ENCODE peak calls at places on chromosomes 11 and 22, in seven cellular contexts. N is natural killer cell; M is IMR-90; B is CD8-positive, alpha-beta T cell; L is heart right ventricle; Z is astrocyte of the spinal cord; J is choroid plexus epithelial cell. I is an unnamed sample.

GRCh38 chr11:58465690-58466089 is 23.7 kb upstream of the OR5B12 start:
- DNase-seq in N (no peak), M (no peak), B (no peak), L (no peak), Z (no peak), J (no peak), I (no peak)

GRCh38 chr11:75768909-75769771 is 562 bp downstream of the DGAT2 start:
- DNase-seq in N (no peak), M (no peak), B (no peak), L (no peak), Z (no peak), J (no peak), I (no peak)

GRCh38 chr22:19873138-19873959 is 18.7 kb upstream of the GNB1L start:
- DNase-seq in N (no peak), M (no peak), B (peak), L (no peak), Z (no peak), J (no peak), I (no peak)

GRCh38 chr11:2116680-2117079 is 22.5 kb downstream of the IGF2 start:
- DNase-seq in N (no peak), M (no peak), B (no peak), L (no peak), Z (no peak), J (no peak), I (no peak)

GRCh38 chr11:75351541-75352416 is at the start of gene ARRB1:
- DNase-seq in N (peak), M (no peak), B (peak), L (peak), Z (no peak), J (peak), I (peak)

GRCh38 chr22:22933807-22934542 is 46.4 kb downstream of the IGLL5 start:
- DNase-seq in N (no peak), M (no peak), B (no peak), L (no peak), Z (no peak), J (no peak), I (no peak)

GRCh38 chr11:69149646-69150045 is 6.1 kb upstream of the SMIM38 start:
- DNase-seq in N (no peak), M (no peak), B (no peak), L (no peak), Z (no peak), J (no peak), I (no peak)

GRCh38 chr11:46248270-46249102 is 29.0 kb upstream of the CREB3L1 start:
- DNase-seq in N (no peak), M (peak), B (no peak), L (no peak), Z (peak), J (peak), I (no peak)

GRCh38 chr11:65417221-65417701 is 5.3 kb upstream of the NEAT1 start:
- DNase-seq in N (no peak), M (no peak), B (peak), L (peak), Z (no peak), J (no peak), I (no peak)

GRCh38 chr11:130874396-130874795 is 41.9 kb downstream of the SNX19 start:
- DNase-seq in N (no peak), M (peak), B (no peak), L (no peak), Z (peak), J (peak), I (no peak)

GRCh38 chr11:123062892-123063395 is 1.0 kb upstream of the HSPA8 start:
- DNase-seq in N (no peak), M (peak), B (no peak), L (no peak), Z (no peak), J (peak), I (no peak)

GRCh38 chr22:40401532-40401931 is 31.1 kb downstream of the SGSM3 start:
- DNase-seq in N (peak), M (no peak), B (peak), L (no peak), Z (no peak), J (no peak), I (no peak)

GRCh38 chr22:36010090-36010489 is 18.5 kb downstream of the RBFOX2 start:
- DNase-seq in N (no peak), M (no peak), B (no peak), L (no peak), Z (no peak), J (no peak), I (no peak)

GRCh38 chr11:3341298-3341697 is 37.6 kb downstream of the ZNF195 start:
- DNase-seq in N (peak), M (no peak), B (peak), L (peak), Z (peak), J (peak), I (peak)

GRCh38 chr11:120556841-120557240 is 45.3 kb downstream of the GRIK4 start:
- DNase-seq in N (no peak), M (no peak), B (no peak), L (no peak), Z (no peak), J (no peak), I (no peak)

GRCh38 chr22:42791721-42792452 is 65.2 kb downstream of the ARFGAP3 start:
- DNase-seq in N (no peak), M (no peak), B (no peak), L (peak), Z (no peak), J (no peak), I (no peak)

GRCh38 chr11:60870276-60870675 is 2.9 kb downstream of the ZP1 start:
- DNase-seq in N (no peak), M (no peak), B (no peak), L (no peak), Z (no peak), J (no peak), I (no peak)

GRCh38 chr11:102613455-102613854 is 11.7 kb downstream of the MMP20 start:
- DNase-seq in N (no peak), M (no peak), B (no peak), L (no peak), Z (no peak), J (no peak), I (no peak)

GRCh38 chr11:13923716-13924650 is 38.5 kb upstream of the SPON1 start:
- DNase-seq in N (no peak), M (no peak), B (peak), L (no peak), Z (no peak), J (no peak), I (no peak)

GRCh38 chr22:24706050-24706449 is 68.5 kb downstream of the PIWIL3 start:
- DNase-seq in N (no peak), M (no peak), B (no peak), L (no peak), Z (no peak), J (peak), I (no peak)
- TF ChIP-seq CTCF in N (no peak), M (no peak), B (no peak), L (peak), Z (peak), J (peak), I (no peak)

GRCh38 chr22:38144025-38144405 is 33.5 kb upstream of the BAIAP2L2 start:
- DNase-seq in N (peak), M (no peak), B (no peak), L (no peak), Z (no peak), J (no peak), I (no peak)
- TF ChIP-seq CTCF in N (no peak), M (no peak), B (no peak), L (no peak), Z (no peak), J (peak), I (no peak)

DNA sequence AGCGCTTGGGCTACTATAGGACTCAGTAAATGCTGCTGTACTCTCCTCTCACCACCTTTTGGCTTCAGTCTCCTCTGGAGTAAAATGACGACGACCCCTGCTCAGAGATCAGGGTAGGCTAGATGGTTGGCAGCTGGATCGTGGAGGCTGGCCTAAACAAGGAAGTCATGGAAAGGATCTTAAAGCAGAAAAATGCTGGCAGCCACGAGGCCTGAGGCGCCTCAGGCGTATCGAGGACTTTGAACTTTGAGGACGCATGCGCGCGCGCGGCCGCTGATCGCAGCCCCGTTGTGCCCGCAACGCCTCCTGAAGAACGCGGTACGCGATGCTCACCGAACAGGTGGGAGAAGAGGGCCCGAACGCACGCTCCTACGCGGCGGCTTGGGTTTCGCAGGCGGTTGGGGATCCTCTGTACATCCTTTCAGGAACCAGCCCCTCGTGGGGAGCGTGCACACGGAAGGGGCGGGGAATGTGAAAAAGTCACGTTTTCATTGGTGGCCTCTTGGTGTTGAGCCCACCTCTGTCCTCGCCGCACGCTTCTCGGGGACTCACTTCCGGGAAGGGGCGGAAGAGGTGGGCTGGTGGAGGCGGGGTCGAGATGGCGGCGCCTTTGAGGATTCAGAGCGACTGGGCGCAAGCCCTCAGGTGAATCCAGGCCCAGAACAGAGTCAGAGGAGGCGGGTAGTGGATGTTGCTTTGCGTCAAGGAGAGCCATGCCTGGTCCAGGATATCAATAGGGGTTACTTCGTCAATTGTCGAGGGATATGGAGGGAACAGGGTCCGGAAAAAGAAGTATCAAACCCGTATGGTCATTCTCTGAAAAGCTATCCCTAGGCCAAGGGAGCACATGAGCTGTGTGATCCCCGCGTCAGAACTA is at the start of the genes COA4 and PAAF1:
- DNase-seq in N (peak), M (peak), B (peak), L (peak), Z (peak), J (peak), I (peak)
- TF ChIP-seq CTCF in N (no peak), M (no peak), B (no peak), L (no peak), Z (no peak), J (no peak), I (no peak)

DNA sequence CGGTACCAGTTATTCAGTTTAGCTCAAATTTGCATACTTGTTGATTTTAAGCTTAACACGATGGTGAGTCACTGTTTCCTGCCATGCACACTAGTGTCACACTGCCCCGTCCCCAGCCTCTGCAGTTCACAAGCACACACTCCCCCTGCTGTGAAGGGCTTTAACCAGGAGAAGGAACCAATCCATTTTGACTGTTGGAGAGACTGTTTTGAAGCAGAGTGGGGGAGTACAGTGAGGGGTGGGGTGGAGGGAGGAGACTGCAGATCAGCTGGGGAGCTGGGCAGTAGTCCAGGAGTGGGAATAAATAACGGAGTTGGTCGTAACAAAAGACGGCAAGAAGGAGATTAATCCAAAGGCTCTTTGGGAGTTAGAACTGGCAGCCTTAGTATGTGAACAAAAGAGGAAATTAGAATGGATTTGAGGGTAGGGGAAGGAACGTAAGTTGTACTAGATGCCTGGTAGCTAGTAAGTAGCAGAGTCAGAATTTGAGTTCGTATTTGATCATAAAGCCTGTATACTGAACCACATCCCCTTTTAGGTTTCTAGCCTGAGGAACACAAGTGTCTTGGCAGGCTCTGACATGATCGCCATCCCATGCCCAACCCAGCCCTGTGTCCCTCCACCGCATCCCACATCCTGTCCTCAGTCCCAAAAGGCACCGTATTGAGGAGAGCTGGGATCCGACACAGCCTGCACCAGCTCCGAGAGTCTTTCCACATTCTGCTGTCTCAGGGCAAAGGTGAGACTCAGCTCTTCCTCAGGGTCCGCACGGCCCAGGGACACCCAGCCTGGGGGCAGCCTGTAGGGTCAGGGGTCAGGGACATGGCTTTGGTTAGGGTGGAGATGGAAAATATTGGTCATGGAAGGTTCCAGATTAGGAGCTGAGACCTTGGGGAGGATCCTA is 853 bp downstream of the TPP1 start:
- DNase-seq in N (peak), M (peak), B (peak), L (no peak), Z (peak), J (peak), I (peak)
- TF ChIP-seq CTCF in N (no peak), M (peak), B (no peak), L (no peak), Z (no peak), J (no peak), I (no peak)

DNA sequence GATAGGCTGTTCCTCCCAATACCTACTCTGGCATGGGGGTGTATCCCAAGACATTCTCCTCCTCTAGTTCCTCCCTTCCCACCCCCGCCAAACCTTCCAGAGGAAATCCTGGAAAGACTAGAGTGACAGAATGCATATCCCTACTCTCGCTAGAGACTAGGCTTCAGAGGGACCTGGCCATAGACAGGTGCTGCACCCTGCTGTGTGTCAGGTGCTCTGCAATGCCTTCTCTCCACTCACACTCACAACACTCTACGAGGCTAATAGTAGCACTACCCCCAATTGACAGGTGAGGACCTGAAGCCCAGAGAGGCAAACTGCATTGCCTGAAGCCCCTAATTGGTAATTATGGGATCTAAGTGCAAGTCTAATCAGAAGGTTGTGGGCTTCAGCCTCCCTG is 46.2 kb upstream of the LMO1 start:
- DNase-seq in N (no peak), M (no peak), B (no peak), L (no peak), Z (no peak), J (no peak), I (no peak)
- TF ChIP-seq CTCF in N (no peak), M (no peak), B (no peak), L (peak), Z (no peak), J (no peak), I (no peak)

I was measured in mesothelial cell of epicardium.